ENCODE peak calls at places on chromosomes 1 and 21, in five cellular contexts. Z, E, D, N and V are unnamed samples.
A peak's percentile ranks its signal among the peaks of the same experiment; 100 is the strongest.

GRCh38 chr1:8040586-8040985 is 14.5 kb upstream of the ERRFI1 start:
- DNase-seq in Z (no peak), E (peak; percentile 74), D (peak; percentile 88), N (peak; percentile 82), V (no peak)

GRCh38 chr1:41840592-41841246 is 78.0 kb downstream of the HIVEP3 start:
- DNase-seq in Z (no peak), E (no peak), D (no peak), N (no peak), V (no peak)

GRCh38 chr1:107529511-107530149 is 388.8 kb downstream of the NTNG1 start:
- DNase-seq in Z (no peak), E (no peak), D (peak; percentile 14), N (no peak), V (peak; percentile 62)

GRCh38 chr21:44603911-44604310 is 3.5 kb downstream of the KRTAP10-7 start:
- DNase-seq in Z (no peak), E (no peak), D (no peak), N (no peak), V (no peak)

GRCh38 chr1:2212542-2213491 is 15.3 kb upstream of the SKI start:
- DNase-seq in Z (peak; percentile 42), E (peak; percentile 77), D (peak; percentile 91), N (peak; percentile 92), V (peak; percentile 65)

GRCh38 chr1:56547473-56547872 is 31.9 kb downstream of the PLPP3 start:
- DNase-seq in Z (no peak), E (no peak), D (no peak), N (no peak), V (no peak)

GRCh38 chr1:231924183-231924582 is 297.6 kb downstream of the DISC1 start:
- DNase-seq in Z (no peak), E (no peak), D (no peak), N (no peak), V (no peak)

GRCh38 chr1:239630767-239631166 is 244.4 kb downstream of the CHRM3 start:
- DNase-seq in Z (no peak), E (no peak), D (no peak), N (no peak), V (no peak)

GRCh38 chr1:108574008-108574407 is 14.1 kb downstream of the EEIG2 start:
- DNase-seq in Z (no peak), E (no peak), D (no peak), N (no peak), V (no peak)

GRCh38 chr1:64242895-64243756 is 39.7 kb downstream of the UBE2U start:
- DNase-seq in Z (no peak), E (no peak), D (no peak), N (no peak), V (no peak)

GRCh38 chr1:172325562-172325961 is 94.9 kb upstream of the C1orf105 start:
- DNase-seq in Z (no peak), E (no peak), D (no peak), N (no peak), V (no peak)

GRCh38 chr1:42966688-42967609 is 8.3 kb upstream of the SLC2A1 start:
- DNase-seq in Z (no peak), E (no peak), D (peak; percentile 46), N (no peak), V (no peak)

GRCh38 chr1:77036560-77036959 is 169.3 kb downstream of the ST6GALNAC5 start:
- DNase-seq in Z (no peak), E (no peak), D (no peak), N (no peak), V (no peak)

GRCh38 chr1:228984646-228985631 is 249.7 kb downstream of the RHOU start:
- DNase-seq in Z (no peak), E (no peak), D (no peak), N (no peak), V (no peak)

GRCh38 chr1:59170659-59171058 is 126.2 kb upstream of the FGGY start:
- DNase-seq in Z (no peak), E (no peak), D (no peak), N (no peak), V (no peak)

GRCh38 chr21:37710555-37711293 is 205.5 kb downstream of the KCNJ6 start:
- DNase-seq in Z (no peak), E (no peak), D (no peak), N (no peak), V (no peak)

GRCh38 chr1:17330856-17331255 is 22.9 kb downstream of the PADI4 start:
- DNase-seq in Z (no peak), E (no peak), D (no peak), N (no peak), V (no peak)

GRCh38 chr1:6286266-6286665 is 25.4 kb upstream of the GPR153 start:
- DNase-seq in Z (no peak), E (no peak), D (no peak), N (no peak), V (no peak)

GRCh38 chr1:235313931-235314678 is 13.9 kb downstream of the ARID4B start:
- DNase-seq in Z (no peak), E (no peak), D (no peak), N (no peak), V (no peak)

GRCh38 chr1:205435904-205436573 is 14.2 kb upstream of the LEMD1 start:
- DNase-seq in Z (no peak), E (no peak), D (no peak), N (no peak), V (no peak)

GRCh38 chr1:54220004-54220811 is 20.2 kb downstream of the MRPL37 start:
- DNase-seq in Z (no peak), E (peak; percentile 76), D (peak; percentile 62), N (no peak), V (no peak)

DNA sequence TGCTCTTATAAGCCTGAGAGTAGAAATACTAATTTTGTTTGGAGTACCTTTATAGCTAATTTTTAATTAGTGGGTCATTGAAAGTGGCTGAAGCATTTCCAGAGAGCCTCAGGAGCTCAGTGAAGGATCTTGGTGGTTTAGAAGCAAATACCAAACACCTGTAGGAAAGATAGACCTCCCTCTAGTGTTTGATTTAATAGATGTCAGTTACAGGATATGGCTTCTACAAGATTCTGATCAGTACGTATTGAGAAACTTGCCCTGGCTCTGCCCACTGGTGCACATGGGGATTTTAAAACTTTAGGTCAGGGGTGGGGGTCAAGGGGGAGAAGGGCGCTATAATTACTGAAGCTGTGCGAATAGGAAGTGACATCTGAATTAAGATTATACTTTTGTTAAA is 122.2 kb downstream of the POU2F1 start:
- DNase-seq in Z (no peak), E (no peak), D (no peak), N (no peak), V (peak; percentile 33)
- TF ChIP-seq CTCF in Z (peak; percentile 36), E (peak; percentile 49), D (no peak), N (no peak), V (peak; percentile 5)

GRCh38 chr1:243594455-243594854 is 255.6 kb downstream of the AKT3 start:
- DNase-seq in Z (no peak), E (no peak), D (no peak), N (no peak), V (no peak)
- TF ChIP-seq CTCF in Z (no peak), E (no peak), D (no peak), N (no peak), V (no peak)

GRCh38 chr1:236799001-236799400 is 3.9 kb downstream of the MTR start:
- DNase-seq in Z (no peak), E (no peak), D (no peak), N (no peak), V (no peak)

GRCh38 chr1:236795757-236796719 is 946 bp downstream of the MTR start:
- DNase-seq in Z (peak; percentile 55), E (peak; percentile 63), D (no peak), N (no peak), V (no peak)

GRCh38 chr1:236794585-236795034 is 482 bp upstream of the MTR start:
- DNase-seq in Z (no peak), E (no peak), D (no peak), N (no peak), V (no peak)

GRCh38 chr1:236800002-236800620 is 5.0 kb downstream of the MTR start:
- DNase-seq in Z (no peak), E (no peak), D (no peak), N (no peak), V (no peak)

DNA sequence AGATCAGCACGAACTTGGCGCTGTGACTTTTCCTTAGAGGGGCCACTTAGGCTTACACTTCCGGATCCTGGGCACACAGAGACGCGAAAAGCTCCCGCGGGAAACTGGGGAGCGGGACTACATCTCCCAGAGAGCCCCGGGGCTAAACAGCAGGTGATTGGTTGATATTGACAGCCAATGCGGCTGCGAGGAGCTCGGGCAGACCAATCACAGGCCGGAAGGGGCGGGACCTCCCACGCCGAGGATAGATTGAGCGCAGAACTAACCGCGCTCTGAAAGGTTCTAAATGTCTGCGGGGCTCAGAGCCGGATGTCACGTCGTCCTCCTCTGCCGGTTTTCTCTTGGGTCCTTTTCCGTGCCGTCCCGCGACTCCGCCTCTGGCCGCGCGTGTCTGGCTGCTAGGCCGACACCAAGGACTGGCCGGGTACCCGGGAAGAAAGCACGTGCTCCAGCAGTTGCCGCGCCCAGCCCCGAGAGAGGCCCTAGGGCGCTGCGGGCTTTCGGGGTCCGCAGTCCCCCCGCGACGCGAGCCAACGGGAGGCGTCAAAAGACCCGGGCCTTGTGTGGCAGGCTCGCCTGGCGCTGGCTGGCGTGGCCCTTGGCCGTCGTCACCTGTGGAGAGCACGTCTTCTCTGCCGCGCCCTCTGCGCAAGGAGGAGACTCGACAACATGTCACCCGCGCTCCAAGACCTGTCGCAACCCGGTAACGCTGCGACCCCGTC is at the start of gene MTR:
- DNase-seq in Z (peak; percentile 94), E (peak; percentile 97), D (peak; percentile 94), N (peak; percentile 98), V (peak; percentile 98)
- TF ChIP-seq CTCF in Z (no peak), E (no peak), D (no peak), N (no peak), V (no peak)

GRCh38 chr1:114033219-114033706 is 54.0 kb downstream of the OLFML3 start:
- DNase-seq in Z (no peak), E (no peak), D (no peak), N (no peak), V (peak; percentile 24)
- TF ChIP-seq CTCF in Z (peak; percentile 17), E (peak; percentile 42), D (peak; percentile 35), N (peak; percentile 28), V (no peak)

GRCh38 chr1:36326499-36326898 is 3.1 kb upstream of the EVA1B start:
- DNase-seq in Z (no peak), E (no peak), D (no peak), N (no peak), V (no peak)
- TF ChIP-seq CTCF in Z (no peak), E (no peak), D (no peak), N (no peak), V (no peak)

GRCh38 chr1:230095938-230096337 is 28.9 kb downstream of the GALNT2 start:
- DNase-seq in Z (no peak), E (no peak), D (no peak), N (no peak), V (no peak)

GRCh38 chr1:230094746-230095145 is 27.7 kb downstream of the GALNT2 start:
- DNase-seq in Z (no peak), E (no peak), D (no peak), N (no peak), V (no peak)

GRCh38 chr1:230090194-230090711 is 23.2 kb downstream of the GALNT2 start:
- DNase-seq in Z (no peak), E (no peak), D (no peak), N (no peak), V (no peak)

GRCh38 chr1:230087722-230088115 is 20.7 kb downstream of the GALNT2 start:
- DNase-seq in Z (no peak), E (no peak), D (no peak), N (no peak), V (no peak)

GRCh38 chr1:230091473-230092231 is 24.6 kb downstream of the GALNT2 start:
- DNase-seq in Z (no peak), E (no peak), D (no peak), N (no peak), V (no peak)
- TF ChIP-seq CTCF in Z (no peak), E (no peak), D (no peak), N (no peak), V (no peak)